ENCODE peak calls at places on chromosomes 4 and X, in six cellular contexts. One of them, this sample, is unnamed.

GRCh38 chrX:115533485-115533884 is 27.5 kb upstream of the PLS3 start:
- DNase-seq in AG10803: peak; percentile 61
- DNase-seq in AG08396: peak; percentile 7
- DNase-seq in lung microvascular endothelial cell: no peak
- DNase-seq in NCI-H2171 treated with DMSO at 0.1 percent for 48 hours: no peak
- DNase-seq in DMS153: no peak
- DNase-seq in this sample: no peak

GRCh38 chr4:39118034-39118658 is 56.1 kb downstream of the KLHL5 start:
- DNase-seq in AG10803: no peak
- DNase-seq in NCI-H2171 treated with DMSO at 0.1 percent for 48 hours: no peak
- DNase-seq in AG08396: no peak
- DNase-seq in lung microvascular endothelial cell: no peak
- DNase-seq in DMS153: no peak
- DNase-seq in this sample: no peak

GRCh38 chr4:153905231-153905630 is 116.3 kb upstream of the SFRP2 start:
- DNase-seq in AG10803: no peak
- DNase-seq in DMS153: no peak
- DNase-seq in NCI-H2171 treated with DMSO at 0.1 percent for 48 hours: no peak
- DNase-seq in lung microvascular endothelial cell: no peak
- DNase-seq in AG08396: no peak
- DNase-seq in this sample: no peak

GRCh38 chrX:134551365-134552095 is 91.6 kb downstream of the HPRT1 start:
- DNase-seq in AG08396: peak; percentile 36
- DNase-seq in AG10803: peak; percentile 68
- DNase-seq in lung microvascular endothelial cell: no peak
- DNase-seq in DMS153: no peak
- DNase-seq in NCI-H2171 treated with DMSO at 0.1 percent for 48 hours: no peak
- DNase-seq in this sample: no peak

GRCh38 chr4:39469429-39470077 is 10.7 kb downstream of the LIAS start:
- DNase-seq in AG08396: peak; percentile 60
- DNase-seq in DMS153: no peak
- DNase-seq in NCI-H2171 treated with DMSO at 0.1 percent for 48 hours: peak; percentile 70
- DNase-seq in AG10803: peak; percentile 87
- DNase-seq in lung microvascular endothelial cell: peak; percentile 89
- DNase-seq in this sample: peak; percentile 46

GRCh38 chr4:98430708-98431403 is 169.7 kb downstream of the RAP1GDS1 start:
- DNase-seq in AG10803: peak; percentile 64
- DNase-seq in AG08396: peak; percentile 65
- DNase-seq in NCI-H2171 treated with DMSO at 0.1 percent for 48 hours: no peak
- DNase-seq in lung microvascular endothelial cell: peak; percentile 54
- DNase-seq in DMS153: no peak
- DNase-seq in this sample: no peak

GRCh38 chr4:80201326-80202151 is 4.2 kb downstream of the PRDM8 start:
- DNase-seq in lung microvascular endothelial cell: peak; percentile 54
- DNase-seq in NCI-H2171 treated with DMSO at 0.1 percent for 48 hours: no peak
- DNase-seq in AG10803: peak; percentile 62
- DNase-seq in DMS153: peak; percentile 56
- DNase-seq in AG08396: no peak
- DNase-seq in this sample: peak; percentile 51

GRCh38 chr4:186074189-186074588 is 5.2 kb downstream of the TLR3 start:
- DNase-seq in lung microvascular endothelial cell: peak; percentile 33
- DNase-seq in NCI-H2171 treated with DMSO at 0.1 percent for 48 hours: no peak
- DNase-seq in AG08396: no peak
- DNase-seq in DMS153: peak; percentile 34
- DNase-seq in AG10803: no peak
- DNase-seq in this sample: no peak

GRCh38 chr4:108375434-108375833 is 206.7 kb upstream of the LEF1 start:
- DNase-seq in AG10803: no peak
- DNase-seq in NCI-H2171 treated with DMSO at 0.1 percent for 48 hours: no peak
- DNase-seq in lung microvascular endothelial cell: no peak
- DNase-seq in AG08396: no peak
- DNase-seq in DMS153: no peak
- DNase-seq in this sample: no peak

GRCh38 chr4:146273204-146273901 is 59.0 kb downstream of the REELD1 start:
- DNase-seq in AG08396: no peak
- DNase-seq in AG10803: no peak
- DNase-seq in DMS153: no peak
- DNase-seq in lung microvascular endothelial cell: no peak
- DNase-seq in NCI-H2171 treated with DMSO at 0.1 percent for 48 hours: no peak
- DNase-seq in this sample: no peak

GRCh38 chr4:15297344-15297743 is 130.5 kb upstream of the C1QTNF7 start:
- DNase-seq in lung microvascular endothelial cell: no peak
- DNase-seq in AG08396: no peak
- DNase-seq in AG10803: no peak
- DNase-seq in DMS153: no peak
- DNase-seq in NCI-H2171 treated with DMSO at 0.1 percent for 48 hours: no peak
- DNase-seq in this sample: no peak

GRCh38 chr4:183798249-183798920 is 106.7 kb upstream of the STOX2 start:
- DNase-seq in AG08396: peak; percentile 12
- DNase-seq in NCI-H2171 treated with DMSO at 0.1 percent for 48 hours: no peak
- DNase-seq in DMS153: no peak
- DNase-seq in AG10803: no peak
- DNase-seq in lung microvascular endothelial cell: no peak
- DNase-seq in this sample: no peak

GRCh38 chr4:2482693-2483092 is 13.8 kb downstream of the RNF4 start:
- DNase-seq in NCI-H2171 treated with DMSO at 0.1 percent for 48 hours: no peak
- DNase-seq in DMS153: no peak
- DNase-seq in AG08396: peak; percentile 45
- DNase-seq in AG10803: peak; percentile 39
- DNase-seq in lung microvascular endothelial cell: peak; percentile 81
- DNase-seq in this sample: no peak

GRCh38 chr4:108247511-108248088 is 78.9 kb upstream of the LEF1 start:
- DNase-seq in lung microvascular endothelial cell: peak; percentile 55
- DNase-seq in NCI-H2171 treated with DMSO at 0.1 percent for 48 hours: peak; percentile 18
- DNase-seq in AG10803: no peak
- DNase-seq in AG08396: no peak
- DNase-seq in DMS153: peak; percentile 92
- DNase-seq in this sample: peak; percentile 88

GRCh38 chrX:31796624-31797023 is 724.8 kb upstream of the FTHL17 start:
- DNase-seq in DMS153: no peak
- DNase-seq in NCI-H2171 treated with DMSO at 0.1 percent for 48 hours: no peak
- DNase-seq in lung microvascular endothelial cell: no peak
- DNase-seq in AG08396: no peak
- DNase-seq in AG10803: no peak
- DNase-seq in this sample: no peak

GRCh38 chr4:158020734-158021346 is 152.0 kb downstream of the GASK1B start:
- DNase-seq in AG10803: peak; percentile 80
- DNase-seq in DMS153: no peak
- DNase-seq in lung microvascular endothelial cell: peak; percentile 97
- DNase-seq in NCI-H2171 treated with DMSO at 0.1 percent for 48 hours: no peak
- DNase-seq in AG08396: peak; percentile 13
- DNase-seq in this sample: no peak

GRCh38 chr4:39514888-39515401 is 12.3 kb downstream of the UGDH start:
- DNase-seq in NCI-H2171 treated with DMSO at 0.1 percent for 48 hours: no peak
- DNase-seq in lung microvascular endothelial cell: no peak
- DNase-seq in AG10803: no peak
- DNase-seq in DMS153: no peak
- DNase-seq in AG08396: no peak
- DNase-seq in this sample: no peak

GRCh38 chrX:117376460-117376859 is 740.1 kb downstream of the KLHL13 start:
- DNase-seq in AG10803: no peak
- DNase-seq in AG08396: no peak
- DNase-seq in NCI-H2171 treated with DMSO at 0.1 percent for 48 hours: no peak
- DNase-seq in DMS153: no peak
- DNase-seq in lung microvascular endothelial cell: no peak
- DNase-seq in this sample: no peak

GRCh38 chr4:16437836-16438235 is 211.6 kb upstream of the TAPT1 start:
- DNase-seq in DMS153: no peak
- DNase-seq in AG08396: no peak
- DNase-seq in lung microvascular endothelial cell: no peak
- DNase-seq in NCI-H2171 treated with DMSO at 0.1 percent for 48 hours: no peak
- DNase-seq in AG10803: peak; percentile 26
- DNase-seq in this sample: no peak

GRCh38 chrX:23745786-23746185 is 2.7 kb upstream of the ACOT9 start:
- DNase-seq in DMS153: no peak
- DNase-seq in NCI-H2171 treated with DMSO at 0.1 percent for 48 hours: no peak
- DNase-seq in AG08396: no peak
- DNase-seq in lung microvascular endothelial cell: peak; percentile 78
- DNase-seq in AG10803: no peak
- DNase-seq in this sample: no peak

GRCh38 chr4:26434030-26434639 is 56.1 kb downstream of the CCKAR start:
- DNase-seq in lung microvascular endothelial cell: no peak
- DNase-seq in AG08396: no peak
- DNase-seq in NCI-H2171 treated with DMSO at 0.1 percent for 48 hours: no peak
- DNase-seq in DMS153: no peak
- DNase-seq in AG10803: peak; percentile 49
- DNase-seq in this sample: no peak

GRCh38 chr4:138251904-138252303 is 9.8 kb upstream of the SLC7A11 start:
- DNase-seq in NCI-H2171 treated with DMSO at 0.1 percent for 48 hours: no peak
- DNase-seq in lung microvascular endothelial cell: no peak
- DNase-seq in DMS153: no peak
- DNase-seq in AG10803: no peak
- DNase-seq in AG08396: no peak
- DNase-seq in this sample: no peak

GRCh38 chrX:121831601-121832000 is 784.2 kb downstream of the GLUD2 start:
- DNase-seq in lung microvascular endothelial cell: no peak
- DNase-seq in NCI-H2171 treated with DMSO at 0.1 percent for 48 hours: no peak
- DNase-seq in AG10803: peak; percentile 55
- DNase-seq in AG08396: no peak
- DNase-seq in DMS153: no peak
- DNase-seq in this sample: no peak

GRCh38 chrX:10828640-10829039 is 208.3 kb upstream of the MID1 start:
- DNase-seq in NCI-H2171 treated with DMSO at 0.1 percent for 48 hours: peak; percentile 57
- DNase-seq in AG10803: no peak
- DNase-seq in lung microvascular endothelial cell: no peak
- DNase-seq in DMS153: peak; percentile 39
- DNase-seq in AG08396: no peak
- DNase-seq in this sample: peak; percentile 54

GRCh38 chrX:67789536-67789935 is 245.7 kb downstream of the AR start:
- DNase-seq in AG08396: no peak
- DNase-seq in lung microvascular endothelial cell: no peak
- DNase-seq in NCI-H2171 treated with DMSO at 0.1 percent for 48 hours: no peak
- DNase-seq in DMS153: no peak
- DNase-seq in AG10803: no peak
- DNase-seq in this sample: no peak

GRCh38 chr4:110184791-110185155 is 13.6 kb downstream of the ELOVL6 start:
- DNase-seq in NCI-H2171 treated with DMSO at 0.1 percent for 48 hours: no peak
- DNase-seq in DMS153: no peak
- DNase-seq in AG08396: no peak
- DNase-seq in lung microvascular endothelial cell: no peak
- DNase-seq in AG10803: no peak
- DNase-seq in this sample: no peak

GRCh38 chr4:153593166-153593565 is 90.9 kb upstream of the TLR2 start:
- DNase-seq in NCI-H2171 treated with DMSO at 0.1 percent for 48 hours: peak; percentile 21
- DNase-seq in AG08396: no peak
- DNase-seq in AG10803: peak; percentile 5
- DNase-seq in lung microvascular endothelial cell: no peak
- DNase-seq in DMS153: no peak
- DNase-seq in this sample: no peak

GRCh38 chrX:69150294-69150960 is 14.8 kb downstream of the PJA1 start:
- DNase-seq in NCI-H2171 treated with DMSO at 0.1 percent for 48 hours: no peak
- DNase-seq in DMS153: no peak
- DNase-seq in AG08396: no peak
- DNase-seq in lung microvascular endothelial cell: no peak
- DNase-seq in AG10803: no peak
- DNase-seq in this sample: no peak

GRCh38 chr4:24704152-24704551 is 91.2 kb upstream of the SOD3 start:
- DNase-seq in NCI-H2171 treated with DMSO at 0.1 percent for 48 hours: no peak
- DNase-seq in AG08396: no peak
- DNase-seq in lung microvascular endothelial cell: peak; percentile 5
- DNase-seq in DMS153: no peak
- DNase-seq in AG10803: no peak
- DNase-seq in this sample: no peak

GRCh38 chr4:89158884-89159503 is 47.7 kb downstream of the TIGD2 start:
- DNase-seq in AG10803: peak; percentile 51
- DNase-seq in NCI-H2171 treated with DMSO at 0.1 percent for 48 hours: peak; percentile 77
- DNase-seq in DMS153: peak; percentile 30
- DNase-seq in lung microvascular endothelial cell: peak; percentile 46
- DNase-seq in AG08396: peak; percentile 35
- DNase-seq in this sample: peak; percentile 25

GRCh38 chrX:134868766-134869495 is 121.9 kb upstream of the SMIM10 start:
- DNase-seq in AG08396: peak; percentile 29
- DNase-seq in AG10803: peak; percentile 65
- DNase-seq in lung microvascular endothelial cell: peak; percentile 84
- DNase-seq in NCI-H2171 treated with DMSO at 0.1 percent for 48 hours: no peak
- DNase-seq in DMS153: no peak
- DNase-seq in this sample: no peak

GRCh38 chr4:87375719-87376291 is 15.2 kb downstream of the HSD17B11 start:
- DNase-seq in NCI-H2171 treated with DMSO at 0.1 percent for 48 hours: no peak
- DNase-seq in AG08396: peak; percentile 55
- DNase-seq in AG10803: peak; percentile 88
- DNase-seq in lung microvascular endothelial cell: peak; percentile 64
- DNase-seq in DMS153: no peak
- DNase-seq in this sample: no peak